ENCODE peak calls at places on chromosomes 12 and 14, in four cellular contexts. One of them, this sample, is unnamed.
A peak's percentile ranks its signal among the peaks of the same experiment; 100 is the strongest.

GRCh38 chr12:119069029-119069731 is 87.8 kb downstream of the SRRM4 start:
- DNase-seq in astrocyte of the spinal cord: no peak
- DNase-seq in fibroblast of lung: no peak
- DNase-seq in kidney: no peak
- DNase-seq in this sample: no peak

GRCh38 chr12:116982721-116983502 is 72.2 kb downstream of the FBXW8 start:
- DNase-seq in kidney: no peak
- DNase-seq in astrocyte of the spinal cord: peak; percentile 66
- DNase-seq in fibroblast of lung: peak; percentile 91
- DNase-seq in this sample: peak; percentile 57

GRCh38 chr14:32561520-32561919 is 232.4 kb downstream of the AKAP6 start:
- DNase-seq in kidney: no peak
- DNase-seq in astrocyte of the spinal cord: peak; percentile 20
- DNase-seq in fibroblast of lung: no peak
- DNase-seq in this sample: peak; percentile 54

GRCh38 chr12:120988658-120989057 is 10.3 kb downstream of the HNF1A start:
- DNase-seq in astrocyte of the spinal cord: no peak
- DNase-seq in kidney: no peak
- DNase-seq in fibroblast of lung: no peak
- DNase-seq in this sample: no peak

GRCh38 chr12:74349925-74350324 is 187.7 kb upstream of the ATXN7L3B start:
- DNase-seq in kidney: no peak
- DNase-seq in fibroblast of lung: no peak
- DNase-seq in astrocyte of the spinal cord: peak; percentile 53
- DNase-seq in this sample: no peak

GRCh38 chr12:56581418-56582145 is 48.5 kb downstream of the BAZ2A start:
- DNase-seq in fibroblast of lung: no peak
- DNase-seq in astrocyte of the spinal cord: peak; percentile 46
- DNase-seq in kidney: no peak
- DNase-seq in this sample: peak; percentile 49

GRCh38 chr14:78127233-78127632 is 42.9 kb upstream of the NRXN3 start:
- DNase-seq in kidney: no peak
- DNase-seq in fibroblast of lung: no peak
- DNase-seq in astrocyte of the spinal cord: no peak
- DNase-seq in this sample: no peak

GRCh38 chr14:61221906-61222305 is 59.2 kb downstream of the TMEM30B start:
- DNase-seq in astrocyte of the spinal cord: no peak
- DNase-seq in fibroblast of lung: no peak
- DNase-seq in kidney: no peak
- DNase-seq in this sample: no peak

GRCh38 chr14:30600907-30601578 is 21.1 kb upstream of the SCFD1 start:
- DNase-seq in astrocyte of the spinal cord: no peak
- DNase-seq in fibroblast of lung: no peak
- DNase-seq in kidney: no peak
- DNase-seq in this sample: no peak

GRCh38 chr12:117142094-117142493 is 42.9 kb upstream of the TESC start:
- DNase-seq in astrocyte of the spinal cord: no peak
- DNase-seq in fibroblast of lung: no peak
- DNase-seq in kidney: no peak
- DNase-seq in this sample: no peak

GRCh38 chr12:88591343-88591742 is 11.1 kb upstream of the KITLG start:
- DNase-seq in kidney: no peak
- DNase-seq in fibroblast of lung: no peak
- DNase-seq in astrocyte of the spinal cord: no peak
- DNase-seq in this sample: no peak

GRCh38 chr14:93788307-93788556 is at the start of gene PRIMA1:
- DNase-seq in fibroblast of lung: no peak
- DNase-seq in kidney: no peak
- DNase-seq in astrocyte of the spinal cord: no peak
- DNase-seq in this sample: no peak
- H3K4me3 ChIP-seq in fibroblast of lung: no peak within 1 kb of the TSS
- H3K4me3 ChIP-seq in kidney: no peak within 1 kb of the TSS
- H3K4me3 ChIP-seq in astrocyte of the spinal cord: no peak within 1 kb of the TSS
- H3K4me3 ChIP-seq in this sample: no peak within 1 kb of the TSS

GRCh38 chr12:113316155-113316554 is 18.8 kb downstream of the SLC8B1 start:
- DNase-seq in fibroblast of lung: no peak
- DNase-seq in kidney: no peak
- DNase-seq in astrocyte of the spinal cord: no peak
- DNase-seq in this sample: no peak
- TF ChIP-seq CTCF in fibroblast of lung: no peak
- TF ChIP-seq CTCF in kidney: no peak
- TF ChIP-seq CTCF in astrocyte of the spinal cord: peak; percentile 13
- TF ChIP-seq CTCF in this sample: no peak

GRCh38 chr12:69342407-69342806 is 5.8 kb upstream of the LYZ start:
- DNase-seq in fibroblast of lung: no peak
- DNase-seq in kidney: no peak
- DNase-seq in astrocyte of the spinal cord: no peak
- DNase-seq in this sample: no peak
- H3K4me3 ChIP-seq in fibroblast of lung: no peak overlapping the region
- H3K4me3 ChIP-seq in kidney: no peak overlapping the region
- H3K4me3 ChIP-seq in astrocyte of the spinal cord: no peak overlapping the region
- H3K4me3 ChIP-seq in this sample: no peak overlapping the region

GRCh38 chr12:18246057-18246456 is 15.3 kb upstream of the PIK3C2G start:
- DNase-seq in fibroblast of lung: no peak
- DNase-seq in astrocyte of the spinal cord: no peak
- DNase-seq in kidney: no peak
- DNase-seq in this sample: no peak
- TF ChIP-seq CTCF in fibroblast of lung: peak; percentile 17
- TF ChIP-seq CTCF in astrocyte of the spinal cord: peak; percentile 39
- TF ChIP-seq CTCF in kidney: peak; percentile 4
- TF ChIP-seq CTCF in this sample: peak; percentile 38

DNA sequence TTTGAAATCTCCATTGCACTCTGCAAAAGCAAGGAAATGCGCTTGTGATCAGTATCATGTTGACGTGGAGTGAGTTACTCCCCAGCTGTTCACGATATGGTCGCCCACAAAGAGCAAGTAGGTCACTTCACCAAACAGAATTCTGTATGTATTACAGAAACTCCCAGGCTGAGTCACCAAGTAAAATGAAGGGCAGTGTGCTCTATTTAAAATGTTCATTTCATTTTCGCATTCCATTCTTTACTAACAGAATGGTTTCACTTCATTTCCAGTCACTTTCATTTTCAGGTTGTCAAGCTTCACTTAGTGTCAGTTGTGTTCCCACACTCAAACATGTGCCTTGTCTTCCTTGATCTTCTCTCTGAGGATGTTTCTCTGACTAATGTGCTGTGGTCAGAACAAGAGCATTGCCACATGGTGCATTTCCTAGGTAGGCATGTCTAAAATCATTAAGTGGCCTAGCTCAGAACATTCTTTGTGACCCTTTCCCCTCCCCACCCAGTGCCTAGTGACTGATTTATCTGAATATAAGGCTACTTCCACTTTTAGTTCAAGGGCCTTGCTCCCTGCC is 391.2 kb downstream of the RAD51B start:
- DNase-seq in fibroblast of lung: peak; percentile 98
- DNase-seq in astrocyte of the spinal cord: peak; percentile 94
- DNase-seq in kidney: no peak
- DNase-seq in this sample: peak; percentile 96
- H3K4me3 ChIP-seq in fibroblast of lung: no peak overlapping the region
- H3K4me3 ChIP-seq in astrocyte of the spinal cord: no peak overlapping the region
- H3K4me3 ChIP-seq in kidney: peak overlapping the region; percentile 52
- H3K4me3 ChIP-seq in this sample: no peak overlapping the region

DNA sequence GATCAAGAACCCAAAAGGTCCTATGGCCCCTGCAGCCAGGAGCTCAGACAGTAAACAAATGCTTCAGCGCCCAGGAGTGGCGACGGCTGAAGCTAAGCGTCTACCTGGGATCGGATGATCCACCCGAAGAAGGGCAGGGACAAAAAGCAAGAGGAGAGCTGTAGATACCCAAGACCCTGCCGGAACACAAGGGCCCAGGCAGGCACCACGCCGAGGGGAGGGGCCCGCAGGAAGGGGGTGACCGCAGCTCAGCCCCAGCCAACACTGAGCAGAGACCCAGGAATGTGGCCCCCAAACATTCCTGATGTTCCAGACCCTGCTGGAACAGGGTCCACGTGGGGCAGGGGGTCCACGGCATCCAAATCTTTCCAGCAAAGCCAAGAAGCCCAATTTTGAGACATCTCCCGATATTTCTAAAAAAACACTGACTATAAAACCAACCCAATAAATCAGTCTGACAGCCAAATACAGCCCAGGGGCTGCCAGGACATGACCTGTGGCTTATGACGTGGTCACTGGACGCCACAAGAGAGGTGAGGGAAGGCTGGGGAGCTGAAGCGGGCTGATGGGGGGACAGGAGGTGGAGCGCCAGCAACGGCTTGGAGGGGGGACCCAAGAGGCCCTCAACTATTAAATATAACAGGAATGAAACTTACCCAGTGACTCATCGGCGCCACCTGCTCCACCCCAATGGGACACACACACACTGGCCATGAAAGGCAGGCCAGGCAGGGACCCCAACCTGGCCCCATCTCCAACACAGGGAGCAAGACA is 58.9 kb downstream of the NCOR2 start:
- DNase-seq in kidney: peak; percentile 84
- DNase-seq in astrocyte of the spinal cord: no peak
- DNase-seq in fibroblast of lung: peak; percentile 38
- DNase-seq in this sample: no peak
- TF ChIP-seq CTCF in kidney: no peak
- TF ChIP-seq CTCF in astrocyte of the spinal cord: peak; percentile 16
- TF ChIP-seq CTCF in fibroblast of lung: no peak
- TF ChIP-seq CTCF in this sample: no peak

GRCh38 chr12:114480309-114481199 is 74.6 kb upstream of the TBX5 start:
- DNase-seq in kidney: no peak
- DNase-seq in fibroblast of lung: peak; percentile 66
- DNase-seq in astrocyte of the spinal cord: no peak
- DNase-seq in this sample: peak; percentile 66
- H3K4me3 ChIP-seq in kidney: no peak overlapping the region
- H3K4me3 ChIP-seq in fibroblast of lung: peak overlapping the region; percentile 51
- H3K4me3 ChIP-seq in astrocyte of the spinal cord: peak overlapping the region; percentile 20
- H3K4me3 ChIP-seq in this sample: peak overlapping the region; percentile 64

DNA sequence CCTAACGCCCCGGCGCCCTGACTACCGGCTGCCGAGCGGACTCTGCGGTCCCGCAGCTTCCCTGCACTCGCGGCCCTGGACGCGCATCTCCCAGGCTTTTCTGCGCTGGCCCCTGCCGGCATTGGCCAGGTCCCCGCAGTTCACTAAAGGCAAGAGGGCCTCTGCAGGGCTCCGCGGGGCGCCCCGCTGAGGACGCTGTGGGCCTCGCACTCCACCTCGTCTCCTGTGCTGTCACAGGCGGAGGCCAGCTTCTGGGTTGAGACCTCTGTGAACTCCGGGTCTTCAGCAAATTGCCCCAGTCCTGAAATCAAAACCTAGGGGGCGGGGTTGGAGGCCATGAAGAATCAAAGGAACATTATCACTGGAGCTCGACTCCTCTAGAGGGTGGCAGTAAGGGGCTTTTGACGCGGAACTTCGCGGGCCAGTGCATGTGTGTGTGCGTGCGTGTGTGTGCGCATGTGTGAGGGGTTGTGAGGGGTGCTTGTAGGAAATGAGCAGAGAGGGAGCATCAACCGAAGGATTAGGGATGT is 68.5 kb upstream of the CAPRIN2 start:
- DNase-seq in astrocyte of the spinal cord: no peak
- DNase-seq in fibroblast of lung: no peak
- DNase-seq in kidney: peak; percentile 77
- DNase-seq in this sample: no peak
- TF ChIP-seq CTCF in astrocyte of the spinal cord: no peak
- TF ChIP-seq CTCF in fibroblast of lung: no peak
- TF ChIP-seq CTCF in kidney: no peak
- TF ChIP-seq CTCF in this sample: peak; percentile 17

GRCh38 chr12:3107071-3107583 is 29.9 kb downstream of the TSPAN9 start:
- DNase-seq in kidney: no peak
- DNase-seq in fibroblast of lung: peak; percentile 48
- DNase-seq in astrocyte of the spinal cord: peak; percentile 96
- DNase-seq in this sample: peak; percentile 30
- H3K4me3 ChIP-seq in kidney: no peak overlapping the region
- H3K4me3 ChIP-seq in fibroblast of lung: no peak overlapping the region
- H3K4me3 ChIP-seq in astrocyte of the spinal cord: no peak overlapping the region
- H3K4me3 ChIP-seq in this sample: no peak overlapping the region

This sample was measured in fibroblast of pulmonary artery.